ENCODE peak calls at places on chromosomes 5 and 9, in five cellular contexts. L is A549, C is endothelial cell, W is AG20443, N is iPS-NIHi11. K is an unnamed sample.

GRCh38 chr9:98556511-98556910 is 152.2 kb downstream of the GABBR2 start:
- DNase-seq in W (no peak), L (no peak), C (no peak), N (no peak), K (no peak)

GRCh38 chr9:38200431-38200830 is 131.4 kb upstream of the SHB start:
- DNase-seq in W (no peak), C (no peak), L (no peak), N (no peak), K (no peak)

GRCh38 chr9:124251605-124252366 is 6.0 kb upstream of the NEK6 start:
- DNase-seq in L (peak; percentile 63), C (no peak), N (no peak), W (peak; percentile 64), K (peak; percentile 80)

GRCh38 chr9:95025213-95026170 is 292.0 kb downstream of the FANCC start:
- DNase-seq in W (peak; percentile 81), L (peak; percentile 93), C (no peak), N (peak; percentile 37), K (no peak)

GRCh38 chr9:19663554-19663953 is 125.3 kb downstream of the SLC24A2 start:
- DNase-seq in L (no peak), N (no peak), W (no peak), C (no peak), K (no peak)

GRCh38 chr5:56705217-56705616 is 110.1 kb upstream of the MAP3K1 start:
- DNase-seq in N (no peak), C (no peak), W (no peak), L (no peak), K (no peak)

GRCh38 chr5:149210229-149210628 is 61.4 kb upstream of the AFAP1L1 start:
- DNase-seq in C (no peak), N (no peak), L (no peak), W (no peak), K (peak; percentile 73)

GRCh38 chr5:178982941-178983340 is 12.2 kb downstream of the GRM6 start:
- DNase-seq in C (no peak), W (no peak), L (no peak), N (no peak), K (no peak)

GRCh38 chr5:172059661-172060100 is 53.2 kb upstream of the FBXW11 start:
- DNase-seq in N (peak; percentile 68), W (peak; percentile 52), C (peak; percentile 24), L (no peak), K (peak; percentile 48)

GRCh38 chr9:99867536-99867935 is 38.9 kb upstream of the STX17 start:
- DNase-seq in W (no peak), C (no peak), L (no peak), N (no peak), K (no peak)

GRCh38 chr5:108606185-108606584 is 141.5 kb upstream of the FER start:
- DNase-seq in W (no peak), C (no peak), N (no peak), L (no peak), K (no peak)

GRCh38 chr5:116579139-116579538 is 4.5 kb upstream of the SEMA6A start:
- DNase-seq in N (no peak), L (no peak), C (no peak), W (no peak), K (no peak)

GRCh38 chr9:13857521-13857920 is 456.4 kb downstream of the NFIB start:
- DNase-seq in L (no peak), W (peak; percentile 39), C (no peak), N (no peak), K (no peak)

GRCh38 chr5:2205596-2205995 is 322.9 kb upstream of the IRX4 start:
- DNase-seq in L (no peak), N (no peak), W (no peak), C (no peak), K (no peak)

GRCh38 chr9:22052376-22052945 is 43.4 kb upstream of the CDKN2B start:
- DNase-seq in N (no peak), C (no peak), W (peak; percentile 50), L (no peak), K (peak; percentile 89)

GRCh38 chr5:176658007-176658599 is 10.8 kb downstream of the TSPAN17 start:
- DNase-seq in L (peak; percentile 77), W (peak; percentile 85), C (peak; percentile 69), N (peak; percentile 81), K (peak; percentile 73)

GRCh38 chr9:76571288-76572204 is 112.6 kb downstream of the GCNT1 start:
- DNase-seq in W (peak; percentile 35), L (no peak), C (no peak), N (no peak), K (no peak)

GRCh38 chr5:55030220-55030619 is 6.2 kb downstream of the GZMK start:
- DNase-seq in W (no peak), N (peak; percentile 18), C (no peak), L (no peak), K (no peak)

GRCh38 chr5:95809414-95809960 is 13.0 kb downstream of the GLRX start:
- DNase-seq in C (no peak), L (no peak), W (peak; percentile 43), N (no peak), K (no peak)

GRCh38 chr5:60497706-60498500 is 202.1 kb downstream of the DEPDC1B start:
- DNase-seq in W (no peak), C (no peak), L (no peak), N (no peak), K (no peak)

GRCh38 chr5:159877894-159878448 is 38.3 kb upstream of the ADRA1B start:
- DNase-seq in L (no peak), N (no peak), C (no peak), W (no peak), K (no peak)

GRCh38 chr5:41869150-41869738 is 981 bp downstream of the OXCT1 start:
- DNase-seq in N (peak; percentile 68), C (peak; percentile 3), L (no peak), W (peak; percentile 88), K (peak; percentile 49)

GRCh38 chr5:143195496-143195895 is 208.0 kb downstream of the NR3C1 start:
- DNase-seq in L (no peak), W (peak; percentile 51), N (no peak), C (no peak), K (peak; percentile 23)

GRCh38 chr5:151757233-151758140 is 944 bp downstream of the ATOX1 start:
- DNase-seq in N (no peak), C (no peak), W (peak; percentile 31), L (no peak), K (peak; percentile 40)

GRCh38 chr5:136000937-136001336 is 27.9 kb upstream of the TGFBI start:
- DNase-seq in L (no peak), N (no peak), C (no peak), W (no peak), K (no peak)

GRCh38 chr5:14675865-14676300 is 11.4 kb downstream of the OTULIN start:
- DNase-seq in N (no peak), L (no peak), C (no peak), W (no peak), K (no peak)

GRCh38 chr9:69888876-69889585 is 68.4 kb downstream of the CFAP95 start:
- DNase-seq in C (no peak), N (no peak), W (no peak), L (no peak), K (no peak)

GRCh38 chr5:152177626-152178349 is 227.3 kb downstream of the NMUR2 start:
- DNase-seq in N (no peak), C (no peak), W (no peak), L (no peak), K (no peak)

GRCh38 chr9:104301770-104302169 is 202.3 kb upstream of the OR13F1 start:
- DNase-seq in C (no peak), L (no peak), N (no peak), W (no peak), K (no peak)

GRCh38 chr9:128429505-128430086 is 8.9 kb downstream of the CERCAM start:
- DNase-seq in W (no peak), C (no peak), L (no peak), N (peak; percentile 31), K (no peak)

GRCh38 chr9:82993856-82994605 is 68.9 kb downstream of the RASEF start:
- DNase-seq in C (no peak), N (no peak), L (no peak), W (no peak), K (no peak)

GRCh38 chr9:126456802-126457547 is 130.3 kb downstream of the MVB12B start:
- DNase-seq in L (no peak), W (no peak), N (no peak), C (no peak), K (no peak)

GRCh38 chr9:83508072-83508471 is 30.1 kb downstream of the FRMD3 start:
- DNase-seq in C (no peak), L (no peak), N (no peak), W (no peak), K (no peak)